ENCODE peak calls at places on chromosome 3, in ten cellular contexts. I is ELF-1; R is Daoy; O is T-helper 9 cell; T is CD4-positive, CD25-positive, alpha-beta regulatory T cell; C is T1000; S is HCT116; E is activated gamma-delta T cell treated with Interleukin-2 at 50 U/mL for 16 hours; N is GM19239; Y is T-cell. F is an unnamed sample.

GRCh38 chr3:64801856-64802255 is 114.1 kb upstream of the ADAMTS9 start:
- DNase-seq in I (no peak), R (no peak), O (no peak), T (no peak), C (no peak), S (no peak), E (no peak), N (no peak), Y (no peak), F (no peak)

GRCh38 chr3:39762537-39762936 is 46.9 kb upstream of the MYRIP start:
- DNase-seq in I (no peak), R (no peak), O (no peak), T (no peak), C (no peak), S (no peak), E (no peak), N (no peak), Y (no peak), F (no peak)

GRCh38 chr3:39907981-39908380 is 98.6 kb downstream of the MYRIP start:
- DNase-seq in I (no peak), R (no peak), O (no peak), T (no peak), C (no peak), S (no peak), E (no peak), N (no peak), Y (no peak), F (no peak)

GRCh38 chr3:98567646-98568280 is 25.6 kb downstream of the CPOX start:
- DNase-seq in I (no peak), R (no peak), O (no peak), T (no peak), C (no peak), S (no peak), E (no peak), N (no peak), Y (no peak), F (no peak)

GRCh38 chr3:102180291-102180931 is 254.4 kb upstream of the ZPLD1 start:
- DNase-seq in I (no peak), R (peak), O (no peak), T (no peak), C (no peak), S (no peak), E (no peak), N (no peak), Y (no peak), F (peak)

GRCh38 chr3:149332781-149333517 is 487 bp downstream of the TM4SF18 start:
- DNase-seq in I (no peak), R (no peak), O (no peak), T (no peak), C (no peak), S (no peak), E (no peak), N (no peak), Y (no peak), F (no peak)

GRCh38 chr3:73094127-73094526 is 32.7 kb downstream of the EBLN2 start:
- DNase-seq in I (peak), R (peak), O (no peak), T (no peak), C (no peak), S (peak), E (no peak), N (no peak), Y (no peak), F (no peak)

GRCh38 chr3:138089091-138089490 is 26.3 kb downstream of the DZIP1L start:
- DNase-seq in I (no peak), R (peak), O (no peak), T (no peak), C (no peak), S (no peak), E (no peak), N (no peak), Y (no peak), F (peak)

GRCh38 chr3:32421991-32422859 is 30.6 kb downstream of the CMTM7 start:
- DNase-seq in I (no peak), R (peak), O (no peak), T (no peak), C (peak), S (peak), E (no peak), N (no peak), Y (no peak), F (no peak)